ENCODE peak calls at places on chromosomes 16 and 17, in nine cellular contexts. T is breast epithelium, P is adrenal gland, B is transverse colon, F is Peyer's patch, I is stomach, U is thyroid gland, V is prostate gland, W is heart left ventricle. Y is an unnamed sample. For H3K9me3, the result is how much of the 10 kb centered on the place peaks cover.

GRCh38 chr17:46045639-46046038 is 46.6 kb downstream of the STH start:
- DNase-seq in T (no peak), P (no peak), B (no peak), F (no peak), I (no peak), U (no peak), V (no peak), W (no peak), Y (no peak)

GRCh38 chr16:49700222-49700927 is 155.5 kb downstream of the ZNF423 start:
- DNase-seq in T (no peak), P (peak), B (no peak), F (no peak), I (no peak), U (peak), V (no peak), W (no peak), Y (no peak)

GRCh38 chr17:48611681-48612455 is 1.1 kb upstream of the HOXB7 start:
- DNase-seq in T (no peak), P (no peak), B (peak), F (peak), I (no peak), U (peak), V (no peak), W (no peak), Y (no peak)

GRCh38 chr16:83329466-83329865 is 478.3 kb upstream of the HSBP1 start:
- DNase-seq in T (no peak), P (no peak), B (no peak), F (no peak), I (no peak), U (no peak), V (no peak), W (no peak), Y (no peak)

GRCh38 chr16:55651841-55652824 is 3.7 kb upstream of the SLC6A2 start:
- DNase-seq in T (no peak), P (no peak), B (no peak), F (no peak), I (no peak), U (no peak), V (no peak), W (no peak), Y (no peak)

GRCh38 chr17:17416400-17417360 is 60.1 kb upstream of the MED9 start:
- DNase-seq in T (no peak), P (peak), B (no peak), F (no peak), I (peak), U (peak), V (peak), W (peak), Y (no peak)

GRCh38 chr17:42247734-42248133 is 28.5 kb downstream of the STAT5B start:
- DNase-seq in T (no peak), P (peak), B (no peak), F (no peak), I (no peak), U (no peak), V (no peak), W (no peak), Y (no peak)

GRCh38 chr17:61247438-61247837 is 152.2 kb upstream of the TBX2 start:
- DNase-seq in T (no peak), P (no peak), B (no peak), F (no peak), I (no peak), U (no peak), V (no peak), W (peak), Y (no peak)

GRCh38 chr17:32497431-32498205 is 10.8 kb downstream of the CDK5R1 start:
- DNase-seq in T (no peak), P (no peak), B (no peak), F (peak), I (no peak), U (no peak), V (no peak), W (no peak), Y (no peak)

GRCh38 chr17:72151565-72152391 is 31.0 kb downstream of the SOX9 start:
- DNase-seq in T (peak), P (peak), B (peak), F (no peak), I (peak), U (peak), V (peak), W (peak), Y (no peak)

GRCh38 chr17:59372138-59372751 is 40.8 kb downstream of the YPEL2 start:
- DNase-seq in T (no peak), P (peak), B (peak), F (no peak), I (peak), U (no peak), V (peak), W (peak), Y (no peak)

GRCh38 chr16:67013823-67014640 is 14.9 kb upstream of the CBFB start:
- DNase-seq in T (peak), P (peak), B (peak), F (peak), I (peak), U (peak), V (peak), W (peak), Y (no peak)

GRCh38 chr16:81554993-81555392 is 110.4 kb downstream of the CMIP start:
- DNase-seq in T (no peak), P (no peak), B (no peak), F (no peak), I (no peak), U (no peak), V (no peak), W (no peak), Y (no peak)

GRCh38 chr16:56632160-56632847 is at the start of gene MT1M:
- DNase-seq in T (no peak), P (no peak), B (peak), F (peak), I (peak), U (peak), V (peak), W (peak), Y (no peak)

GRCh38 chr16:22641030-22641671 is 130.5 kb downstream of the NPIPB5 start:
- DNase-seq in T (no peak), P (no peak), B (no peak), F (no peak), I (no peak), U (no peak), V (no peak), W (no peak), Y (no peak)

GRCh38 chr17:4566785-4567184 is 6.4 kb upstream of the GGT6 start:
- DNase-seq in T (no peak), P (peak), B (peak), F (no peak), I (peak), U (peak), V (peak), W (peak), Y (no peak)

GRCh38 chr16:12518238-12519004 is 285.3 kb downstream of the CPPED1 start:
- DNase-seq in T (no peak), P (no peak), B (no peak), F (no peak), I (no peak), U (no peak), V (no peak), W (no peak), Y (no peak)

GRCh38 chr17:538096-538973 is 176.3 kb downstream of the VPS53 start:
- DNase-seq in T (no peak), P (no peak), B (no peak), F (no peak), I (no peak), U (no peak), V (no peak), W (no peak), Y (no peak)

GRCh38 chr17:27290916-27291598 is 2.9 kb upstream of the WSB1 start:
- DNase-seq in T (no peak), P (no peak), B (no peak), F (no peak), I (no peak), U (no peak), V (peak), W (no peak), Y (no peak)

GRCh38 chr17:63452979-63453551 is 7.0 kb upstream of the CYB561 start:
- DNase-seq in T (no peak), P (peak), B (no peak), F (peak), I (no peak), U (no peak), V (no peak), W (no peak), Y (no peak)

GRCh38 chr16:19008770-19009169 is 25.0 kb downstream of the TMC7 start:
- DNase-seq in T (no peak), P (no peak), B (no peak), F (no peak), I (no peak), U (no peak), V (no peak), W (no peak), Y (no peak)

GRCh38 chr17:6610011-6610410 is 30.5 kb downstream of the KIAA0753 start:
- DNase-seq in T (no peak), P (no peak), B (no peak), F (no peak), I (no peak), U (no peak), V (no peak), W (no peak), Y (no peak)

GRCh38 chr17:6608321-6608720 is 32.2 kb downstream of the KIAA0753 start:
- DNase-seq in T (no peak), P (no peak), B (no peak), F (no peak), I (no peak), U (no peak), V (no peak), W (no peak), Y (no peak)

GRCh38 chr17:6599364-6599763 is 41.1 kb downstream of the KIAA0753 start:
- DNase-seq in T (no peak), P (no peak), B (no peak), F (no peak), I (no peak), U (no peak), V (no peak), W (no peak), Y (no peak)

GRCh38 chr17:6603746-6604325 is 36.7 kb downstream of the KIAA0753 start:
- DNase-seq in T (no peak), P (peak), B (no peak), F (no peak), I (peak), U (peak), V (peak), W (no peak), Y (no peak)

GRCh38 chr17:6605142-6605541 is 35.4 kb downstream of the KIAA0753 start:
- DNase-seq in T (no peak), P (no peak), B (no peak), F (no peak), I (no peak), U (no peak), V (no peak), W (no peak), Y (no peak)
- TF ChIP-seq POLR2A in T (no peak), P (no peak), B (no peak), F (no peak), I (no peak), U (no peak), V (no peak), W (no peak), Y (no peak)

DNA sequence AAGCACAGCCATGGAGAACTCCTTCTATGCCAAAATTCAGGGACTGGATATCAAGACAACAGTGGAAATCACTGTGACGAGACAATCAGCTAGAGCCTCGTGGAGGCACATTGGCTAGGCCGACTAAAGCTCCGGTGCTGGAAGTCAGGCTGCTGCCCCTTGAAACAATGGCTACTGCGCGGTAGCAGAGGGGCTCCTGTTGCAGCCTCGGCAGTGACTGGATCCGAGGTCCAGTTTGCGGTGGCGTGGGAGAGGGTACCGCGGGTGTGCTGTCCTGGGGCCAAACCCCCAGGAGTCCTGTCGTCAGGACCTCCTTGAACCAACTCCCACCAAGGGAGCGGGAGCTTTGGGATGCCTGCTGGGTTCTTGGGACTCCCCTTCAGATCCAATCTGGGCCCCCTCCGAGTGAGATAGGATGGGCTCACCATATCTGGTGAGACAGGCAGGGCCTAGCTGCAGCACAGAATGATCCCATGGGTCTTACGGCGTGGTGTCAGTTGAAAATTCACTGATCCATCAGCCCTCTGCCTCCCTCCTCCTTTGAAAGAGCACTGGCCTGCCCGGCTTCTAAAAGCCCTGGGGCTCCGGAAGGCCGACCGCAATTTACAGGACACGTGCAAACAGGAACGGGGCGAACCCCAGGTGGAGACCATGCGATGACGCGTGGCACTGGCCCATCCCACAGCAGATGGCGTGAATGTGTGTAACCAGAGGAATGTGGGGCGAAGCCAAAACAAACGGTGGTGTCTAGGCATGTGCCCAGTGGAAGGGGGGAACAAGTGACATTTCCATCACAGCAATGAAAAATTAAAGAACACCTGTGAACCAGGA is 15.8 kb upstream of the KCNJ18 start:
- DNase-seq in T (peak), P (no peak), B (no peak), F (peak), I (no peak), U (no peak), V (peak), W (no peak), Y (peak)
- H3K9me3 ChIP-seq in T (under half), P (under half), B (under half), F (under half), I (under half), U (under half), V (under half), W (under half), Y (under half)

DNA sequence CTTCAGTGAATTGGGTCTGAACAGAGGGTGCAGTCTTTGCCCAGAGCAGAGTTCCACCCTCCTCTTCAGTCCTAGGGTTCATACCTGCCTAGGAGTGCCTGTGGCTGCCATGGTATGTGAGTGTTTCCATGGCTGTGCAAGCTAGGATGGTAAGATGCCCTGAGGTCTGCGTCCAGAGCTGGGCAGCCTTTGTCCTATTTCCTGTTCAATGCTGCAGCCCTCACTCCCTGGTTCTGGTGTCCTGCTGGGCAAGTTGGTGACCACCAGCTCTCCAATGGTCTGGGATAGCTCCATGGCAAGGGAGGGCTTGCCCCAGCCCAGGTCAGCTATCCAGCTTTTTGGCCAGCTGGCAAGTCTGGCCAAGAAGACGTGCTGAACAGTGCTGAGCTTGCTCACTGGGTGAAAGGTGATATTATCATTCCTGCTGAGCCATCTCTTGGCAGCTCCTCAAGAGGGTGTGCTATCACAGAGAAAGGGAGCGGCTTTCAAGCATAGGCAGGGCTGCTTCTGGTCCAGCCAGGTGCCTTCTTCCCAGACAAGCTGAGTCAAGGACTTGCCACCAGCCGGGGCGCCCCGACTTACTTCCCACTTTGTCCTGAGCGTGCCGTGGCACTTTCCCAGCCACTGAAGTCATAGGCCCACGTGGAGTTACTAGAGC is 13.0 kb upstream of the NFATC3 start:
- DNase-seq in T (no peak), P (peak), B (peak), F (peak), I (no peak), U (no peak), V (peak), W (no peak), Y (no peak)
- H3K27ac ChIP-seq in T (peak), P (peak), B (no peak), F (no peak), I (no peak), U (no peak), V (no peak), W (no peak), Y (peak)

GRCh38 chr17:78357687-78358537 is 2.0 kb downstream of the SOCS3 start:
- DNase-seq in T (no peak), P (no peak), B (no peak), F (no peak), I (no peak), U (no peak), V (no peak), W (no peak), Y (no peak)
- TF ChIP-seq POLR2A in T (no peak), P (no peak), B (no peak), F (no peak), I (no peak), U (no peak), V (no peak), W (no peak), Y (no peak)

GRCh38 chr16:3413730-3414379 is 12.8 kb downstream of the ZNF174 start:
- DNase-seq in T (no peak), P (no peak), B (no peak), F (no peak), I (no peak), U (peak), V (no peak), W (no peak), Y (no peak)
- H3K9me3 ChIP-seq in T (half or more), P (under half), B (half or more), F (under half), I (half or more), U (under half), V (under half), W (under half), Y (half or more)